ENCODE peak calls at places on chromosome 1, in seven cellular contexts. One of them, this sample, is unnamed.

GRCh38 chr1:157113116-157113515 is 13.5 kb upstream of the ETV3L start:
- DNase-seq in lower leg skin: peak
- DNase-seq in foreskin fibroblast: no peak
- DNase-seq in BJ: no peak
- DNase-seq in heart right ventricle: no peak
- DNase-seq in AG10803: no peak
- DNase-seq in left ventricle myocardium inferior: no peak
- DNase-seq in this sample: no peak

GRCh38 chr1:29474845-29475244 is 238.5 kb downstream of the PTPRU start:
- DNase-seq in lower leg skin: no peak
- DNase-seq in foreskin fibroblast: no peak
- DNase-seq in BJ: no peak
- DNase-seq in heart right ventricle: no peak
- DNase-seq in AG10803: no peak
- DNase-seq in left ventricle myocardium inferior: no peak
- DNase-seq in this sample: no peak

GRCh38 chr1:68107771-68108170 is 57.3 kb upstream of the DIRAS3 start:
- DNase-seq in lower leg skin: no peak
- DNase-seq in foreskin fibroblast: peak
- DNase-seq in BJ: no peak
- DNase-seq in heart right ventricle: no peak
- DNase-seq in AG10803: no peak
- DNase-seq in left ventricle myocardium inferior: no peak
- DNase-seq in this sample: no peak

GRCh38 chr1:151368745-151369610 is 3.5 kb downstream of the SELENBP1 start:
- DNase-seq in lower leg skin: no peak
- DNase-seq in foreskin fibroblast: no peak
- DNase-seq in BJ: no peak
- DNase-seq in heart right ventricle: no peak
- DNase-seq in AG10803: no peak
- DNase-seq in left ventricle myocardium inferior: no peak
- DNase-seq in this sample: no peak

GRCh38 chr1:66244429-66244828 is 289.5 kb upstream of the SGIP1 start:
- DNase-seq in lower leg skin: no peak
- DNase-seq in foreskin fibroblast: peak
- DNase-seq in BJ: no peak
- DNase-seq in heart right ventricle: no peak
- DNase-seq in AG10803: peak
- DNase-seq in left ventricle myocardium inferior: no peak
- DNase-seq in this sample: no peak

GRCh38 chr1:11550664-11551283 is 71.8 kb downstream of the DISP3 start:
- DNase-seq in lower leg skin: no peak
- DNase-seq in foreskin fibroblast: peak
- DNase-seq in BJ: peak
- DNase-seq in heart right ventricle: peak
- DNase-seq in AG10803: peak
- DNase-seq in left ventricle myocardium inferior: peak
- DNase-seq in this sample: peak

GRCh38 chr1:232211149-232211548 is 418.8 kb downstream of the SIPA1L2 start:
- DNase-seq in lower leg skin: no peak
- DNase-seq in foreskin fibroblast: no peak
- DNase-seq in BJ: no peak
- DNase-seq in heart right ventricle: no peak
- DNase-seq in AG10803: no peak
- DNase-seq in left ventricle myocardium inferior: no peak
- DNase-seq in this sample: no peak

GRCh38 chr1:21168444-21168843 is 8.3 kb downstream of the EIF4G3 start:
- DNase-seq in lower leg skin: no peak
- DNase-seq in foreskin fibroblast: no peak
- DNase-seq in BJ: no peak
- DNase-seq in heart right ventricle: no peak
- DNase-seq in AG10803: no peak
- DNase-seq in left ventricle myocardium inferior: no peak
- DNase-seq in this sample: no peak

GRCh38 chr1:162498442-162498785 is 796 bp downstream of the UHMK1 start:
- DNase-seq in lower leg skin: no peak
- DNase-seq in foreskin fibroblast: peak
- DNase-seq in BJ: no peak
- DNase-seq in heart right ventricle: no peak
- DNase-seq in AG10803: peak
- DNase-seq in left ventricle myocardium inferior: no peak
- DNase-seq in this sample: no peak

GRCh38 chr1:162497723-162498441 is at the start of gene UHMK1:
- DNase-seq in lower leg skin: peak
- DNase-seq in foreskin fibroblast: peak
- DNase-seq in BJ: peak
- DNase-seq in heart right ventricle: peak
- DNase-seq in AG10803: peak
- DNase-seq in left ventricle myocardium inferior: peak
- DNase-seq in this sample: peak

GRCh38 chr1:162502077-162502476 is 4.5 kb downstream of the UHMK1 start:
- DNase-seq in lower leg skin: no peak
- DNase-seq in foreskin fibroblast: no peak
- DNase-seq in BJ: no peak
- DNase-seq in heart right ventricle: no peak
- DNase-seq in AG10803: no peak
- DNase-seq in left ventricle myocardium inferior: no peak
- DNase-seq in this sample: no peak

GRCh38 chr1:162502928-162503327 is 5.3 kb downstream of the UHMK1 start:
- DNase-seq in lower leg skin: no peak
- DNase-seq in foreskin fibroblast: peak
- DNase-seq in BJ: no peak
- DNase-seq in heart right ventricle: no peak
- DNase-seq in AG10803: peak
- DNase-seq in left ventricle myocardium inferior: no peak
- DNase-seq in this sample: no peak

DNA sequence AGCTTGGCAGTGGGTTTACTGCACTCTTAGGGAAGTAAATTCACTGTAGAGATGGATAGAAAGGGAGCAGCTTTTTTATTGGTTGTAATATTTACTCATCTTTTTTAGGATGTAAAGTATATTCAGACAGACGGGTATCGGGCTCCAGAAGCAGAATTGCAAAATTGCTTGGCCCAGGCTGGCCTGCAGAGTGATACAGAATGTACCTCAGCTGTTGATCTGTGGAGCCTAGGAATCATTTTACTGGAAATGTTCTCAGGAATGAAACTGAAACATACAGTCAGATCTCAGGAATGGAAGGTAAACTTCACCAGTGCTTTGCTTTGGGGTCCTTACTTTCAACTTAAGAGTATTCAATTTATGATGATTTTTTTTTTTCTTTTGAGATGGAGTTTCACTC is 3.2 kb downstream of the UHMK1 start:
- DNase-seq in lower leg skin: no peak
- DNase-seq in foreskin fibroblast: no peak
- DNase-seq in BJ: no peak
- DNase-seq in heart right ventricle: no peak
- DNase-seq in AG10803: no peak
- DNase-seq in left ventricle myocardium inferior: no peak
- DNase-seq in this sample: no peak
- H3K4me3 ChIP-seq in lower leg skin: no peak
- H3K4me3 ChIP-seq in foreskin fibroblast: no peak
- H3K4me3 ChIP-seq in BJ: no peak
- H3K4me3 ChIP-seq in heart right ventricle: no peak
- H3K4me3 ChIP-seq in AG10803: no peak
- H3K4me3 ChIP-seq in left ventricle myocardium inferior: no peak
- H3K4me3 ChIP-seq in this sample: no peak

GRCh38 chr1:178953538-178954207 is 72.0 kb upstream of the FAM20B start:
- DNase-seq in lower leg skin: no peak
- DNase-seq in foreskin fibroblast: no peak
- DNase-seq in BJ: no peak
- DNase-seq in heart right ventricle: no peak
- DNase-seq in AG10803: no peak
- DNase-seq in left ventricle myocardium inferior: no peak
- DNase-seq in this sample: no peak

GRCh38 chr1:178954291-178954690 is 71.4 kb upstream of the FAM20B start:
- DNase-seq in lower leg skin: no peak
- DNase-seq in foreskin fibroblast: no peak
- DNase-seq in BJ: no peak
- DNase-seq in heart right ventricle: no peak
- DNase-seq in AG10803: no peak
- DNase-seq in left ventricle myocardium inferior: no peak
- DNase-seq in this sample: no peak

GRCh38 chr1:178953034-178953433 is 72.7 kb upstream of the FAM20B start:
- DNase-seq in lower leg skin: no peak
- DNase-seq in foreskin fibroblast: no peak
- DNase-seq in BJ: no peak
- DNase-seq in heart right ventricle: no peak
- DNase-seq in AG10803: peak
- DNase-seq in left ventricle myocardium inferior: peak
- DNase-seq in this sample: no peak

GRCh38 chr1:178955391-178955954 is 70.2 kb upstream of the FAM20B start:
- DNase-seq in lower leg skin: no peak
- DNase-seq in foreskin fibroblast: no peak
- DNase-seq in BJ: no peak
- DNase-seq in heart right ventricle: no peak
- DNase-seq in AG10803: no peak
- DNase-seq in left ventricle myocardium inferior: no peak
- DNase-seq in this sample: no peak

DNA sequence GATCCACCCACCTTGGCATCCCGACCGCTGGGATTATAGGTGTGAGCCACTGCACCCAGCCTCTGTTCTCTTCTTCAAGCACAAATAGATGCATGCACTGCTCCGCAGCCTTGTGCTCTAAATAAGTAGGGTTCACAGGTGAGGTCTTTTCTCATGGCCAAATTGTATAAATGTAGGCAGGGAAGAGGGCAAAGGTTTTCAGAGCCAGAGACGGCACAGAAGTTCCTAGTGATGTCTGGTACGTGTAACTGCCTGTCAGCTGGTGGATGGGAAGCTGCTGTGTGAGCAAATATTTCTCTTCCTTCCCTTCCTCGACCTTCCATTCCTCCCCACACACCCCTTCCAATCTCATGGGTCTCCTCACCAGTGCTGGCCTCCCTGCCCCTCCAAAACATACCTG is 70.8 kb upstream of the FAM20B start:
- DNase-seq in lower leg skin: no peak
- DNase-seq in foreskin fibroblast: no peak
- DNase-seq in BJ: no peak
- DNase-seq in heart right ventricle: no peak
- DNase-seq in AG10803: no peak
- DNase-seq in left ventricle myocardium inferior: no peak
- DNase-seq in this sample: no peak
- TF ChIP-seq CTCF in lower leg skin: no peak
- TF ChIP-seq CTCF in foreskin fibroblast: no peak
- TF ChIP-seq CTCF in BJ: no peak
- TF ChIP-seq CTCF in heart right ventricle: no peak
- TF ChIP-seq CTCF in AG10803: no peak
- TF ChIP-seq CTCF in left ventricle myocardium inferior: no peak
- TF ChIP-seq CTCF in this sample: no peak

DNA sequence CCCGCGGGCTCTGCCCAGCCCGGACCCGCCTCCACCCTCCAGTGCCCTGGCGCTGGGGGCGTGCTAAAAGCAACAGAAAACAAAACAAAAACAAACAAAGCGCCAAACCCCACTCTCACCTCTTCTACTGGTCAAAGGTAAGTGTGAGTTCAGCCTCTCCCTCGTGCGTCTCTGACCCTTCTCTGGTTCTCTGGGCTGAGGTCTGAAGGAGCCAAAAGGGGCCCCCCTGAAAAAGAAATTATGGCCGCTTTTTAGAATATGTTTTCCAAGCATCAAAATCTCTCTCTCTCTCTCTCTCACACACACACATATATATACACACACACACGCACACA is 133.5 kb upstream of the DPYD start:
- DNase-seq in lower leg skin: no peak
- DNase-seq in foreskin fibroblast: no peak
- DNase-seq in BJ: no peak
- DNase-seq in heart right ventricle: no peak
- DNase-seq in AG10803: no peak
- DNase-seq in left ventricle myocardium inferior: no peak
- DNase-seq in this sample: no peak
- H3K4me3 ChIP-seq in lower leg skin: no peak
- H3K4me3 ChIP-seq in foreskin fibroblast: peak
- H3K4me3 ChIP-seq in BJ: no peak
- H3K4me3 ChIP-seq in heart right ventricle: peak
- H3K4me3 ChIP-seq in AG10803: peak
- H3K4me3 ChIP-seq in left ventricle myocardium inferior: peak
- H3K4me3 ChIP-seq in this sample: peak

DNA sequence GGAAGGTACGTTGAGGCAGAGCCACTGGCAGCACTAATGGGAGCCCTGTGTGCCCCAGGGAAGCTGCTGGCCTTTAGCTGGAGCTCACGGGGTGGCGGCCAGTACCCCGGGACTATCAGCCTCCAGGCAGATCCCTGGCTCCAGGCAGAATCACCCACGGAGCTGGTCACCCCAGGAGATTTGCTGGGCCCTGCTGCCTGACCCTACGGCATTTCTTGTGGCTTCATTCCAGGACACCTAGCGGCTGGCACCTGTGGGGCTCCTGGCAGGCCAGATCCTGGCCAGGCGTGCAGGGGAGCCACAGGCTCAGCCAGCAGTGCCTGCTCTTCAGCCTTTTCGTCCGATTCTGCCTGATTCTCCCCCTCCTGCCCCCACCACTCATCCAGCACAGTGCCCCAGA is 7.1 kb downstream of the PADI1 start:
- DNase-seq in lower leg skin: no peak
- DNase-seq in foreskin fibroblast: no peak
- DNase-seq in BJ: no peak
- DNase-seq in heart right ventricle: no peak
- DNase-seq in AG10803: no peak
- DNase-seq in left ventricle myocardium inferior: no peak
- DNase-seq in this sample: no peak
- TF ChIP-seq CTCF in lower leg skin: no peak
- TF ChIP-seq CTCF in foreskin fibroblast: no peak
- TF ChIP-seq CTCF in BJ: no peak
- TF ChIP-seq CTCF in heart right ventricle: no peak
- TF ChIP-seq CTCF in AG10803: no peak
- TF ChIP-seq CTCF in left ventricle myocardium inferior: no peak
- TF ChIP-seq CTCF in this sample: no peak

DNA sequence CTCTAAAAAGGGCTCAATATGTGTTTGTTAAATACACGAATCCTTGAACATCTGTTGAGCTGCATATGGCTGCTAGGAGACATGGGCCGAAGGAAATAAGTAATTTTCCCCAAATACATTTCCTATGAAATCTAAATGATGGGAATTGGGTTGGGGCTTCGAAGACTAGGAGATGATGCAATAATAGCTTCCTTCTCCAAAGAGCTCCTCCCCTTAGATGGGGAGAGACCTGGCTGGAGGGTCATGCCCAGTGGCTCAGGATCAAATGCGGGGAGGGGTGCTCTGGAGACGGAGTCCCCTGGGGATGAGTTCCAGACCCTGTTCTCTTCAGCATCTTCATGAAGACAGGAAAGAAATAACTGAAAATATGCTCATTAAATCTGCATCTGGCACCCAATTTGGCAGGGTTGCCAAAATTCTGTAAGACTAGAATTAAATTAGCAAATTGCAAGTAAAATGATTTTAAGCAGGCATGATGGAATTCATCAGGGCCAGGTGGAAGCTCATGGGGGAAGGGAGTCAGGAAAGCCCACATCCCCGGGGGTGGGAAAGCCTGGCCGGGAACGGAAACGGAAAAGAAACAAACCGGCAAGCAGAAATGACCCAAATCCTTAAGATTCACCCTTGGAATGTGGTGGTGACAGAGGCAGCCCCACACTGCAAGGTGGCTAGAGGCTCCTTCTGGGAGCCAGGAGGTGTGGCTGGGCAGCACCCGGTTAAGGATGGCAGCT is 165.1 kb upstream of the EDN2 start:
- DNase-seq in lower leg skin: peak
- DNase-seq in foreskin fibroblast: no peak
- DNase-seq in BJ: no peak
- DNase-seq in heart right ventricle: no peak
- DNase-seq in AG10803: no peak
- DNase-seq in left ventricle myocardium inferior: no peak
- DNase-seq in this sample: no peak
- H3K4me3 ChIP-seq in lower leg skin: no peak
- H3K4me3 ChIP-seq in foreskin fibroblast: no peak
- H3K4me3 ChIP-seq in BJ: no peak
- H3K4me3 ChIP-seq in heart right ventricle: no peak
- H3K4me3 ChIP-seq in AG10803: no peak
- H3K4me3 ChIP-seq in left ventricle myocardium inferior: no peak
- H3K4me3 ChIP-seq in this sample: no peak